ENCODE peak calls at places on chromosomes 3 and 15, in seven cellular contexts. D is C1 segment of cervical spinal cord; H is fibroblast of lung; R is stimulated activated CD4-positive, alpha-beta T cell treated with anti-CD3 and anti-CD28 coated beads, Interleukin-12 subunit alpha, Interleukin-12 subunit beta, amount 100 ng/mL, for 48 hours; F is PC-3; Q is NCI-H1092; I is astrocyte of the spinal cord. G is an unnamed sample.

GRCh38 chr15:99057020-99057419 is 47.9 kb upstream of the SYNM start:
- DNase-seq in R (no peak), I (no peak), H (no peak), F (no peak), D (no peak), Q (no peak), G (no peak)

GRCh38 chr3:71542548-71543370 is 40.8 kb downstream of the FOXP1 start:
- DNase-seq in R (no peak), D (peak), F (peak), Q (no peak), I (peak), H (peak), G (no peak)

GRCh38 chr3:38354588-38355344 is 8.2 kb downstream of the XYLB start:
- DNase-seq in Q (no peak), H (peak), R (no peak), D (no peak), I (peak), F (peak), G (no peak)

GRCh38 chr3:87025636-87026035 is 34.7 kb upstream of the VGLL3 start:
- DNase-seq in Q (no peak), R (no peak), F (no peak), H (no peak), D (no peak), I (no peak), G (no peak)

GRCh38 chr15:101250331-101250730 is 1.5 kb downstream of the CHSY1 start:
- DNase-seq in R (no peak), F (peak), I (peak), H (peak), D (no peak), Q (no peak), G (no peak)

GRCh38 chr15:31471731-31472430 is 145.2 kb downstream of the KLF13 start:
- DNase-seq in Q (no peak), I (peak), H (peak), D (no peak), R (no peak), F (peak), G (no peak)

GRCh38 chr15:58440181-58440910 is 8.6 kb downstream of the LIPC start:
- DNase-seq in R (no peak), I (peak), Q (no peak), D (no peak), H (peak), F (peak), G (no peak)

GRCh38 chr3:105614288-105615030 is 247.8 kb downstream of the ALCAM start:
- DNase-seq in R (no peak), I (no peak), D (no peak), H (peak), Q (no peak), F (no peak), G (no peak)

GRCh38 chr3:151044706-151045105 is 40.8 kb upstream of the MED12L start:
- DNase-seq in H (peak), Q (no peak), D (no peak), F (no peak), R (no peak), I (peak), G (no peak)

GRCh38 chr3:97291901-97292300 is 472.7 kb upstream of the ARL6 start:
- DNase-seq in R (no peak), D (no peak), Q (peak), I (no peak), H (no peak), F (no peak), G (no peak)

GRCh38 chr15:85379403-85380131 is 836 bp upstream of the AKAP13 start:
- DNase-seq in F (peak), Q (no peak), R (peak), H (no peak), D (peak), I (no peak), G (peak)

GRCh38 chr3:14780927-14781507 is 37.7 kb upstream of the FGD5 start:
- DNase-seq in I (peak), Q (peak), F (peak), D (no peak), R (peak), H (peak), G (no peak)

GRCh38 chr3:170077406-170077805 is 39.6 kb downstream of the GPR160 start:
- DNase-seq in D (no peak), F (no peak), I (no peak), R (no peak), H (no peak), Q (no peak), G (no peak)

GRCh38 chr3:81666502-81667121 is 94.8 kb downstream of the GBE1 start:
- DNase-seq in F (peak), R (no peak), H (peak), D (no peak), Q (no peak), I (peak), G (no peak)

GRCh38 chr3:132135628-132136333 is 101.0 kb upstream of the CPNE4 start:
- DNase-seq in I (peak), R (no peak), F (peak), Q (no peak), D (no peak), H (peak), G (no peak)

GRCh38 chr3:9175421-9175820 is 74.0 kb downstream of the SRGAP3 start:
- DNase-seq in H (peak), Q (no peak), D (no peak), R (no peak), I (no peak), F (peak), G (no peak)

GRCh38 chr3:29850641-29851040 is 569.8 kb downstream of the RBMS3 start:
- DNase-seq in H (no peak), I (no peak), R (no peak), D (no peak), Q (no peak), F (peak), G (no peak)

GRCh38 chr3:143975549-143976152 is 4.0 kb downstream of the DIPK2A start:
- DNase-seq in R (no peak), H (peak), F (peak), D (no peak), Q (no peak), I (peak), G (no peak)

GRCh38 chr3:152267831-152268500 is 763 bp upstream of the MBNL1 start:
- DNase-seq in D (no peak), H (peak), Q (no peak), R (no peak), F (no peak), I (no peak), G (no peak)